ENCODE peak calls at places on chromosomes 2 and 18, in nine cellular contexts. Y is activated CD4-positive, CD25-positive, alpha-beta regulatory T cell; A is substantia nigra; V is stimulated activated naive CD4-positive, alpha-beta T cell; H is NCI-H1092 treated with DMSO at 0.1 percent for 48 hours; D is C1 segment of cervical spinal cord; J is IMR-90; P is fibroblast of mammary gland; G is neural progenitor cell. I is an unnamed sample.

GRCh38 chr18:43159091-43159490 is 43.6 kb upstream of the RIT2 start:
- DNase-seq in Y (no peak), A (peak), V (no peak), H (peak), D (no peak), J (no peak), P (peak), G (no peak), I (no peak)

GRCh38 chr2:233329489-233330135 is 22.0 kb downstream of the SAG start:
- DNase-seq in Y (no peak), A (no peak), V (no peak), H (peak), D (no peak), J (no peak), P (no peak), G (peak), I (no peak)

GRCh38 chr2:106193491-106193976 is 567 bp downstream of the UXS1 start:
- DNase-seq in Y (no peak), A (peak), V (no peak), H (no peak), D (no peak), J (no peak), P (no peak), G (peak), I (peak)

GRCh38 chr2:6089474-6089873 is 397.3 kb downstream of the SOX11 start:
- DNase-seq in Y (no peak), A (no peak), V (no peak), H (no peak), D (no peak), J (no peak), P (no peak), G (no peak), I (no peak)

GRCh38 chr2:108383146-108383830 is 5.5 kb downstream of the SULT1C4 start:
- DNase-seq in Y (no peak), A (no peak), V (no peak), H (no peak), D (no peak), J (no peak), P (no peak), G (peak), I (no peak)

GRCh38 chr2:189217546-189217945 is 38.0 kb upstream of the COL5A2 start:
- DNase-seq in Y (no peak), A (no peak), V (no peak), H (no peak), D (no peak), J (peak), P (peak), G (peak), I (no peak)

GRCh38 chr2:72562451-72563153 is 263.2 kb downstream of the EXOC6B start:
- DNase-seq in Y (no peak), A (no peak), V (no peak), H (no peak), D (no peak), J (peak), P (peak), G (peak), I (no peak)

GRCh38 chr2:96404446-96405373 is 69.1 kb downstream of the NCAPH start:
- DNase-seq in Y (no peak), A (peak), V (no peak), H (peak), D (peak), J (no peak), P (no peak), G (no peak), I (peak)

GRCh38 chr2:26631815-26632214 is 9.4 kb downstream of the CIB4 start:
- DNase-seq in Y (no peak), A (no peak), V (no peak), H (no peak), D (no peak), J (no peak), P (no peak), G (no peak), I (no peak)

GRCh38 chr2:241703128-241703604 is 1.3 kb downstream of the ING5 start:
- DNase-seq in Y (no peak), A (no peak), V (no peak), H (no peak), D (no peak), J (no peak), P (peak), G (no peak), I (peak)

GRCh38 chr2:29528891-29529520 is 392.4 kb downstream of the ALK start:
- DNase-seq in Y (no peak), A (no peak), V (no peak), H (no peak), D (no peak), J (peak), P (peak), G (no peak), I (peak)

GRCh38 chr2:196169521-196169920 is 1.9 kb downstream of the STK17B start:
- DNase-seq in Y (no peak), A (no peak), V (no peak), H (no peak), D (no peak), J (no peak), P (peak), G (no peak), I (no peak)

GRCh38 chr2:229152784-229153183 is 118.3 kb downstream of the PID1 start:
- DNase-seq in Y (no peak), A (no peak), V (no peak), H (no peak), D (no peak), J (no peak), P (no peak), G (no peak), I (no peak)

GRCh38 chr2:120094795-120095194 is 81.9 kb downstream of the EPB41L5 start:
- DNase-seq in Y (no peak), A (no peak), V (no peak), H (no peak), D (no peak), J (peak), P (no peak), G (no peak), I (no peak)

GRCh38 chr18:43049021-43049420 is 66.5 kb downstream of the RIT2 start:
- DNase-seq in Y (no peak), A (no peak), V (no peak), H (no peak), D (no peak), J (peak), P (peak), G (no peak), I (no peak)

GRCh38 chr2:205034034-205034433 is 488.8 kb downstream of the PARD3B start:
- DNase-seq in Y (no peak), A (no peak), V (no peak), H (no peak), D (no peak), J (no peak), P (no peak), G (no peak), I (no peak)

GRCh38 chr18:78589916-78590437 is 389.6 kb upstream of the SALL3 start:
- DNase-seq in Y (no peak), A (no peak), V (no peak), H (no peak), D (no peak), J (no peak), P (no peak), G (no peak), I (no peak)

GRCh38 chr2:134522856-134523460 is 195.8 kb downstream of the TMEM163 start:
- DNase-seq in Y (no peak), A (no peak), V (no peak), H (peak), D (no peak), J (no peak), P (no peak), G (no peak), I (no peak)

GRCh38 chr2:71672011-71672639 is 218.8 kb downstream of the DYSF start:
- DNase-seq in Y (no peak), A (no peak), V (no peak), H (no peak), D (no peak), J (no peak), P (no peak), G (peak), I (no peak)

GRCh38 chr2:62785810-62786593 is 80.5 kb downstream of the EHBP1 start:
- DNase-seq in Y (no peak), A (no peak), V (no peak), H (no peak), D (no peak), J (peak), P (peak), G (no peak), I (no peak)

GRCh38 chr2:203544402-203544801 is 9.3 kb upstream of the RAPH1 start:
- DNase-seq in Y (no peak), A (no peak), V (no peak), H (no peak), D (no peak), J (no peak), P (no peak), G (no peak), I (no peak)

GRCh38 chr2:176734868-176735267 is 465.6 kb downstream of the MTX2 start:
- DNase-seq in Y (no peak), A (no peak), V (no peak), H (no peak), D (no peak), J (no peak), P (no peak), G (no peak), I (no peak)

GRCh38 chr18:55078289-55078916 is 119.1 kb upstream of the CCDC68 start:
- DNase-seq in Y (no peak), A (no peak), V (no peak), H (no peak), D (no peak), J (no peak), P (no peak), G (no peak), I (no peak)

GRCh38 chr2:215598376-215598975 is 162.6 kb upstream of the FN1 start:
- DNase-seq in Y (no peak), A (no peak), V (no peak), H (no peak), D (no peak), J (peak), P (peak), G (no peak), I (no peak)

GRCh38 chr2:181218271-181218935 is 238.0 kb downstream of the UBE2E3 start:
- DNase-seq in Y (no peak), A (no peak), V (no peak), H (no peak), D (no peak), J (no peak), P (no peak), G (peak), I (no peak)

GRCh38 chr18:55420977-55421611 is 166.9 kb downstream of the TCF4 start:
- DNase-seq in Y (no peak), A (no peak), V (no peak), H (no peak), D (no peak), J (no peak), P (no peak), G (no peak), I (no peak)

GRCh38 chr2:154425999-154426398 is 272.5 kb upstream of the KCNJ3 start:
- DNase-seq in Y (no peak), A (no peak), V (no peak), H (no peak), D (no peak), J (no peak), P (no peak), G (no peak), I (no peak)

I was measured in caudate nucleus.